ENCODE peak calls at places on chromosomes 2 and 18, in eight cellular contexts. Q is right lobe of liver, C is OCI-LY7, E is tibial artery, V is lower lobe of right lung, U is left lung, W is RWPE1, Y is heart left ventricle. M is an unnamed sample.

GRCh38 chr2:8378016-8378810 is 303.6 kb upstream of the ID2 start:
- DNase-seq in Q (no peak), C (peak; percentile 6), E (no peak), V (no peak), U (no peak), W (no peak), Y (no peak), M (no peak)

GRCh38 chr2:200054681-200055468 is 99.5 kb downstream of the MAIP1 start:
- DNase-seq in Q (no peak), C (no peak), E (no peak), V (no peak), U (no peak), W (no peak), Y (no peak), M (no peak)

GRCh38 chr2:9082158-9082557 is 78.7 kb upstream of the MBOAT2 start:
- DNase-seq in Q (no peak), C (no peak), E (no peak), V (no peak), U (no peak), W (no peak), Y (no peak), M (no peak)

GRCh38 chr2:149008381-149008780 is 30.1 kb upstream of the LYPD6B start:
- DNase-seq in Q (no peak), C (no peak), E (no peak), V (no peak), U (no peak), W (no peak), Y (no peak), M (no peak)

GRCh38 chr18:62485684-62486083 is 37.1 kb upstream of the ZCCHC2 start:
- DNase-seq in Q (no peak), C (no peak), E (no peak), V (no peak), U (no peak), W (peak; percentile 91), Y (no peak), M (no peak)

GRCh38 chr2:164186596-164186995 is 434.7 kb downstream of the GRB14 start:
- DNase-seq in Q (no peak), C (no peak), E (no peak), V (no peak), U (no peak), W (no peak), Y (no peak), M (no peak)

GRCh38 chr2:66431840-66432511 is 2.9 kb upstream of the MEIS1 start:
- DNase-seq in Q (no peak), C (no peak), E (peak; percentile 63), V (peak; percentile 45), U (peak; percentile 36), W (no peak), Y (peak; percentile 7), M (no peak)

GRCh38 chr2:236959876-236960275 is 125.8 kb upstream of the COPS8 start:
- DNase-seq in Q (peak; percentile 36), C (no peak), E (peak; percentile 78), V (no peak), U (no peak), W (no peak), Y (no peak), M (no peak)

GRCh38 chr2:230589497-230590015 is 123.1 kb upstream of the CAB39 start:
- DNase-seq in Q (no peak), C (peak; percentile 87), E (no peak), V (no peak), U (no peak), W (no peak), Y (no peak), M (no peak)

GRCh38 chr2:71001592-71002570 is 7.2 kb upstream of the TEX261 start:
- DNase-seq in Q (no peak), C (no peak), E (no peak), V (no peak), U (no peak), W (no peak), Y (no peak), M (no peak)

GRCh38 chr2:109199790-109200189 is 70.8 kb downstream of the SH3RF3 start:
- DNase-seq in Q (no peak), C (no peak), E (no peak), V (no peak), U (no peak), W (no peak), Y (no peak), M (no peak)

GRCh38 chr2:109200616-109201464 is 71.8 kb downstream of the SH3RF3 start:
- DNase-seq in Q (peak; percentile 66), C (no peak), E (no peak), V (no peak), U (no peak), W (no peak), Y (no peak), M (no peak)

GRCh38 chr2:109203246-109204011 is 74.4 kb downstream of the SH3RF3 start:
- DNase-seq in Q (peak; percentile 28), C (no peak), E (no peak), V (no peak), U (no peak), W (no peak), Y (no peak), M (no peak)

GRCh38 chr2:109202486-109202885 is 73.5 kb downstream of the SH3RF3 start:
- DNase-seq in Q (no peak), C (no peak), E (no peak), V (no peak), U (no peak), W (no peak), Y (no peak), M (no peak)

GRCh38 chr2:109201465-109202420 is 72.7 kb downstream of the SH3RF3 start:
- DNase-seq in Q (peak; percentile 48), C (no peak), E (peak; percentile 80), V (no peak), U (no peak), W (no peak), Y (no peak), M (no peak)
- TF ChIP-seq CTCF in Q (no peak), C (no peak), E (no peak), V (no peak), U (no peak), W (no peak), Y (peak; percentile 32), M (no peak)

DNA sequence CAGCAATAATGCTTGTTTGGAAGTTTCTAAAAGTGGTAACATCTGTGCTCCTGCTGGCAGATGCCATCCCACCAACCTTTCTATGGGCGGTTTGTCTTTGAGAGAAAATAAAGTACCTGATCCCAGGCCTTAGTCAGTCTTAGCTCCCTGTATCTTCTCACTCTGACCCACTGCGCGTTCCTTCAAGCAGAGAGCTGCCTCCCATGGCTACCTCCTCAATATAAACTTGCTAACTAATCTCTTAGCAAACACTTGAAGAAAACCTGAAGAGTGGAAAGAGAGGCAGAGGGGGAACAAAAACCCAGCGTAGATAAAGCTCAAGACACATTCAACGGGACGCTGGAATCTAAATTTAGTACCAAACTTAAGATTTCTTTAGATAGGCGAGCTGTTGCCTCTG is 17.6 kb downstream of the ZEB2 start:
- DNase-seq in Q (no peak), C (no peak), E (no peak), V (no peak), U (no peak), W (no peak), Y (no peak), M (no peak)
- H3K27ac ChIP-seq in Q (no peak overlapping the region), C (no peak overlapping the region), E (peak overlapping the region; percentile 97), V (no peak overlapping the region), U (peak overlapping the region; percentile 43), W (no peak overlapping the region), Y (peak overlapping the region; percentile 91), M (no peak overlapping the region)

GRCh38 chr2:45344502-45344901 is 266.6 kb downstream of the SRBD1 start:
- DNase-seq in Q (no peak), C (no peak), E (no peak), V (no peak), U (no peak), W (no peak), Y (no peak), M (no peak)

GRCh38 chr2:45343618-45344017 is 267.4 kb downstream of the SRBD1 start:
- DNase-seq in Q (no peak), C (no peak), E (no peak), V (no peak), U (no peak), W (no peak), Y (no peak), M (no peak)

GRCh38 chr2:45344071-45344470 is 267.0 kb downstream of the SRBD1 start:
- DNase-seq in Q (no peak), C (no peak), E (no peak), V (no peak), U (no peak), W (no peak), Y (no peak), M (no peak)

DNA sequence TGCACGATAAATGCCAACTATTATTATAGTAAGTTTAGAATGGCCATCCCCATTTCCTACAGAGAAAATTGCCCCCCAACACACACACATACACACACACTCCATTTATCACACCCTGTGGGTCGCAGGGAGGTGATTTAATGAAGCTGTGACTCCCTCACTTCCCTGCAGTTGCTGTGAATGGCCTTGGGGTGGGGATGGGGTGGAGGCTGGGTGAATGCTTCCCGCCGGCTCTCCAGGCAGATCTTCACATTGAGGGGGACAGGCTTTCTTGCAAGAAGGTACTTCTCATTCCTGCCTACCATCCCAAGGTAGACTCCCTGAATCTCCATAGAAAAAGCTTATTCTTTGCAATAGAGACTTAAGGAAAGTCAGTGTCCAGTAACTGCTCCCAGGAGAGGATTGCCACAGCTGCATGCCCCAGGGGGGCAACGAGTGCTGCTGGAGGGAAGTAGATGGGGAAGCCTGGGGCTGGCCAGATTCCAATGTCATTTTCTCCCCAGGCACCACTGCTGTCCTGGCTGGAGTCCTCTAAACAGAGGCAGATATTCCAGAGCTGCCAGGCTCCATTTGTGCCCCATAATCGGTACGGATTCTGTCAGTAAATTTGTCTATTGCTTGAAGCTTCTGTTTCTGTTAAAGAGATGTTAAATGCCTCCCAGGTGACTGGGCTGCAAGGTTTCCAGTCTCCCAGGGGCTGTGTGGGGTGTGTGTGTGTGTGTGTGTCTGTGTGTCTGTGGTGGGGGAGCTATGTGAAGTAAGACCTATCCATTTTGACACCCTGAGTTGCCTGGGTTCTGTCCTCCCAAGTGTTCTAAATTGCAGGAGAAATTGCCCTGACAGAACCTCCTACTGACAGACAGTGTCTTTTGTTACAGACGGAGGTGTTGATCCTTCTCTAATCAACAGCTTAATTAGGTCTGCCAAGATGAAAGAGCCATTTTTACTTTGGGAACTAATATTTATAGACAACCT is 265.4 kb downstream of the SRBD1 start:
- DNase-seq in Q (no peak), C (no peak), E (no peak), V (no peak), U (no peak), W (no peak), Y (no peak), M (no peak)
- TF ChIP-seq CTCF in Q (no peak), C (no peak), E (no peak), V (no peak), U (no peak), W (no peak), Y (no peak), M (no peak)

GRCh38 chr18:45617284-45617683 is 2.0 kb downstream of the SLC14A2 start:
- DNase-seq in Q (no peak), C (no peak), E (peak; percentile 97), V (peak; percentile 55), U (peak; percentile 78), W (peak; percentile 85), Y (peak; percentile 46), M (no peak)

GRCh38 chr18:45619062-45619825 is 4.0 kb downstream of the SLC14A2 start:
- DNase-seq in Q (no peak), C (no peak), E (peak; percentile 87), V (no peak), U (no peak), W (no peak), Y (peak; percentile 34), M (no peak)

GRCh38 chr18:45621068-45621511 is 5.8 kb downstream of the SLC14A2 start:
- DNase-seq in Q (peak; percentile 49), C (peak; percentile 0), E (peak; percentile 75), V (no peak), U (no peak), W (peak; percentile 33), Y (peak; percentile 19), M (peak; percentile 3)

GRCh38 chr18:45625596-45625995 is 10.3 kb downstream of the SLC14A2 start:
- DNase-seq in Q (no peak), C (no peak), E (no peak), V (no peak), U (no peak), W (no peak), Y (no peak), M (no peak)

GRCh38 chr18:45619826-45620201 is 4.5 kb downstream of the SLC14A2 start:
- DNase-seq in Q (no peak), C (no peak), E (no peak), V (no peak), U (no peak), W (no peak), Y (no peak), M (no peak)
- H3K27ac ChIP-seq in Q (no peak overlapping the region), C (no peak overlapping the region), E (peak overlapping the region; percentile 58), V (peak overlapping the region; percentile 58), U (peak overlapping the region; percentile 39), W (peak overlapping the region; percentile 67), Y (peak overlapping the region; percentile 37), M (no peak overlapping the region)